ENCODE peak calls at places on chromosomes 13 and 19, in eight cellular contexts. F is A673; W is stimulated activated CD4-positive, alpha-beta T cell treated with anti-CD3 and anti-CD28 coated beads, Interleukin-15, amount 100 ng/mL, for 24 hours; G is WTC11; T is right lobe of liver; Y is CD8-positive, alpha-beta memory T cell; P is MCF 10A; U is AG09309. C is an unnamed sample.

GRCh38 chr19:52524086-52524485 is 3.4 kb upstream of the ZNF808 start:
- DNase-seq in F (no peak), W (no peak), G (no peak), T (no peak), Y (no peak), P (no peak), U (no peak), C (no peak)

GRCh38 chr13:86282450-86282849 is 483.2 kb upstream of the SLITRK6 start:
- DNase-seq in F (no peak), W (no peak), G (no peak), T (no peak), Y (no peak), P (peak), U (no peak), C (no peak)

GRCh38 chr13:95704510-95704909 is 27.6 kb downstream of the DNAJC3 start:
- DNase-seq in F (peak), W (no peak), G (no peak), T (no peak), Y (no peak), P (peak), U (no peak), C (no peak)

GRCh38 chr19:30092721-30093569 is 150.9 kb downstream of the URI1 start:
- DNase-seq in F (peak), W (no peak), G (no peak), T (no peak), Y (no peak), P (no peak), U (no peak), C (peak)

GRCh38 chr13:110262494-110262893 is 44.5 kb downstream of the COL4A1 start:
- DNase-seq in F (no peak), W (no peak), G (no peak), T (no peak), Y (no peak), P (no peak), U (no peak), C (peak)

GRCh38 chr13:111423168-111423785 is 102.8 kb downstream of the TEX29 start:
- DNase-seq in F (no peak), W (no peak), G (no peak), T (no peak), Y (no peak), P (peak), U (no peak), C (no peak)

GRCh38 chr19:4025317-4025716 is 17.8 kb downstream of the PIAS4 start:
- DNase-seq in F (no peak), W (no peak), G (no peak), T (no peak), Y (no peak), P (no peak), U (no peak), C (no peak)

GRCh38 chr19:1401138-1401888 is at the start of gene GAMT:
- DNase-seq in F (peak), W (peak), G (peak), T (peak), Y (peak), P (no peak), U (no peak), C (no peak)

GRCh38 chr19:41373993-41374392 is 2.3 kb upstream of the TMEM91 start:
- DNase-seq in F (peak), W (no peak), G (no peak), T (peak), Y (no peak), P (peak), U (peak), C (peak)

GRCh38 chr19:38182536-38183210 is 41.3 kb downstream of the DPF1 start:
- DNase-seq in F (no peak), W (no peak), G (no peak), T (no peak), Y (no peak), P (no peak), U (no peak), C (no peak)

GRCh38 chr19:39347332-39348227 is 5.4 kb downstream of the SAMD4B start:
- DNase-seq in F (peak), W (no peak), G (no peak), T (no peak), Y (no peak), P (no peak), U (no peak), C (no peak)

GRCh38 chr19:45917421-45918091 is 3.0 kb upstream of the NANOS2 start:
- DNase-seq in F (no peak), W (no peak), G (no peak), T (no peak), Y (no peak), P (no peak), U (no peak), C (no peak)

GRCh38 chr19:7994114-7994513 is 11.3 kb downstream of the ELAVL1 start:
- DNase-seq in F (no peak), W (no peak), G (peak), T (no peak), Y (no peak), P (no peak), U (no peak), C (no peak)

GRCh38 chr19:38711726-38712153 is 32.5 kb downstream of the CAPN12 start:
- DNase-seq in F (no peak), W (no peak), G (no peak), T (no peak), Y (no peak), P (no peak), U (peak), C (no peak)

GRCh38 chr13:100668408-100668807 is 6.2 kb downstream of the TMTC4 start:
- DNase-seq in F (no peak), W (no peak), G (no peak), T (no peak), Y (no peak), P (no peak), U (peak), C (no peak)

GRCh38 chr13:74203576-74203975 is 69.4 kb upstream of the KLF12 start:
- DNase-seq in F (no peak), W (no peak), G (no peak), T (no peak), Y (no peak), P (peak), U (no peak), C (no peak)

GRCh38 chr19:35828694-35829301 is 16.2 kb upstream of the PRODH2 start:
- DNase-seq in F (peak), W (peak), G (peak), T (no peak), Y (peak), P (peak), U (peak), C (peak)

GRCh38 chr19:20664917-20665781 is 3.8 kb upstream of the ZNF626 start:
- DNase-seq in F (no peak), W (no peak), G (peak), T (no peak), Y (no peak), P (no peak), U (no peak), C (peak)

GRCh38 chr19:36773223-36773579 is 594 bp upstream of the ZNF850 start:
- DNase-seq in F (no peak), W (no peak), G (no peak), T (no peak), Y (no peak), P (no peak), U (no peak), C (no peak)

GRCh38 chr19:50178859-50179537 is 15.9 kb upstream of the IZUMO2 start:
- DNase-seq in F (no peak), W (no peak), G (no peak), T (no peak), Y (no peak), P (no peak), U (no peak), C (no peak)

GRCh38 chr19:17841810-17842662 is 5.7 kb downstream of the JAK3 start:
- DNase-seq in F (peak), W (peak), G (peak), T (peak), Y (no peak), P (peak), U (no peak), C (peak)

GRCh38 chr13:21371011-21371410 is 88.1 kb downstream of the ZDHHC20 start:
- DNase-seq in F (no peak), W (no peak), G (no peak), T (no peak), Y (no peak), P (no peak), U (no peak), C (no peak)

GRCh38 chr19:17311455-17312248 is 2.3 kb downstream of the DDA1 start:
- DNase-seq in F (no peak), W (no peak), G (no peak), T (no peak), Y (no peak), P (peak), U (no peak), C (no peak)

GRCh38 chr19:40231544-40232424 is 5.3 kb upstream of the CCNP start:
- DNase-seq in F (no peak), W (no peak), G (peak), T (peak), Y (no peak), P (no peak), U (no peak), C (no peak)

GRCh38 chr19:31344403-31344802 is 4.8 kb downstream of the TSHZ3 start:
- DNase-seq in F (no peak), W (no peak), G (no peak), T (no peak), Y (no peak), P (no peak), U (no peak), C (no peak)

GRCh38 chr13:29522044-29522685 is 73.3 kb downstream of the SLC7A1 start:
- DNase-seq in F (peak), W (no peak), G (no peak), T (no peak), Y (no peak), P (peak), U (peak), C (no peak)

GRCh38 chr19:33405491-33406461 is 32.3 kb downstream of the CEBPG start:
- DNase-seq in F (no peak), W (no peak), G (no peak), T (peak), Y (no peak), P (no peak), U (no peak), C (peak)

GRCh38 chr13:30831515-30831914 is 74.6 kb upstream of the MEDAG start:
- DNase-seq in F (no peak), W (no peak), G (no peak), T (no peak), Y (no peak), P (no peak), U (no peak), C (no peak)

GRCh38 chr13:41405367-41405766 is 52.0 kb upstream of the RGCC start:
- DNase-seq in F (no peak), W (no peak), G (no peak), T (no peak), Y (no peak), P (no peak), U (no peak), C (no peak)

GRCh38 chr13:79593611-79594275 is 112.8 kb downstream of the NDFIP2 start:
- DNase-seq in F (no peak), W (no peak), G (no peak), T (no peak), Y (no peak), P (peak), U (peak), C (no peak)

GRCh38 chr13:37495046-37495445 is 103.5 kb downstream of the POSTN start:
- DNase-seq in F (no peak), W (no peak), G (no peak), T (no peak), Y (no peak), P (peak), U (no peak), C (no peak)

GRCh38 chr13:98293103-98293502 is 116.0 kb upstream of the RNF113B start:
- DNase-seq in F (no peak), W (no peak), G (no peak), T (no peak), Y (no peak), P (no peak), U (no peak), C (no peak)

GRCh38 chr13:25625361-25625760 is 253.6 kb downstream of the ATP8A2 start:
- DNase-seq in F (no peak), W (no peak), G (no peak), T (no peak), Y (no peak), P (no peak), U (no peak), C (no peak)

GRCh38 chr13:82717249-82717648 is 1165.0 kb downstream of the SLITRK1 start:
- DNase-seq in F (no peak), W (no peak), G (no peak), T (no peak), Y (no peak), P (peak), U (peak), C (no peak)

GRCh38 chr19:38535212-38535611 is 82.5 kb downstream of the MAP4K1 start:
- DNase-seq in F (no peak), W (no peak), G (no peak), T (no peak), Y (no peak), P (no peak), U (no peak), C (no peak)

GRCh38 chr13:112784811-112785418 is 95.1 kb downstream of the ATP11A start:
- DNase-seq in F (no peak), W (no peak), G (peak), T (no peak), Y (no peak), P (no peak), U (no peak), C (peak)

GRCh38 chr19:37931941-37932655 is 25.1 kb downstream of the SIPA1L3 start:
- DNase-seq in F (no peak), W (peak), G (peak), T (peak), Y (no peak), P (peak), U (peak), C (peak)

GRCh38 chr13:76473552-76474134 is 412.6 kb downstream of the KCTD12 start:
- DNase-seq in F (peak), W (peak), G (peak), T (peak), Y (peak), P (peak), U (peak), C (no peak)

GRCh38 chr19:34135033-34135370 is 37.3 kb upstream of the LSM14A start:
- DNase-seq in F (no peak), W (no peak), G (no peak), T (no peak), Y (no peak), P (no peak), U (no peak), C (no peak)

C was measured in mucosa of descending colon.